ENCODE peak calls at places on chromosomes 4 and X, in seven cellular contexts. One of them, this sample, is unnamed.

GRCh38 chr4:2624782-2625548 is 88.5 kb downstream of the FAM193A start:
- DNase-seq in tibial nerve: no peak
- DNase-seq in T-helper 22 cell: no peak
- DNase-seq in activated naive CD4-positive, alpha-beta T cell treated with Interleukin-2 at 50 U/mL for 16 hours: no peak
- DNase-seq in stimulated activated CD8-positive, alpha-beta memory T cell treated with anti-CD3 and anti-CD28 coated beads, Interleukin-2, amount 100 ng/mL, for 1 hour: no peak
- DNase-seq in BJ: no peak
- DNase-seq in endothelial cell: no peak
- DNase-seq in this sample: no peak

GRCh38 chrX:53831662-53832635 is 145.4 kb upstream of the HUWE1 start:
- DNase-seq in tibial nerve: no peak
- DNase-seq in T-helper 22 cell: no peak
- DNase-seq in activated naive CD4-positive, alpha-beta T cell treated with Interleukin-2 at 50 U/mL for 16 hours: peak; percentile 37
- DNase-seq in stimulated activated CD8-positive, alpha-beta memory T cell treated with anti-CD3 and anti-CD28 coated beads, Interleukin-2, amount 100 ng/mL, for 1 hour: no peak
- DNase-seq in BJ: no peak
- DNase-seq in endothelial cell: peak; percentile 42
- DNase-seq in this sample: peak; percentile 69

GRCh38 chr4:6749340-6750171 is 33.0 kb upstream of the KIAA0232 start:
- DNase-seq in tibial nerve: peak; percentile 76
- DNase-seq in T-helper 22 cell: no peak
- DNase-seq in activated naive CD4-positive, alpha-beta T cell treated with Interleukin-2 at 50 U/mL for 16 hours: no peak
- DNase-seq in stimulated activated CD8-positive, alpha-beta memory T cell treated with anti-CD3 and anti-CD28 coated beads, Interleukin-2, amount 100 ng/mL, for 1 hour: no peak
- DNase-seq in BJ: no peak
- DNase-seq in endothelial cell: no peak
- DNase-seq in this sample: no peak

GRCh38 chr4:109826719-109827118 is 1.1 kb upstream of the RRH start:
- DNase-seq in tibial nerve: no peak
- DNase-seq in T-helper 22 cell: no peak
- DNase-seq in activated naive CD4-positive, alpha-beta T cell treated with Interleukin-2 at 50 U/mL for 16 hours: no peak
- DNase-seq in stimulated activated CD8-positive, alpha-beta memory T cell treated with anti-CD3 and anti-CD28 coated beads, Interleukin-2, amount 100 ng/mL, for 1 hour: no peak
- DNase-seq in BJ: no peak
- DNase-seq in endothelial cell: no peak
- DNase-seq in this sample: peak; percentile 52

GRCh38 chr4:153589703-153590595 is 94.1 kb upstream of the TLR2 start:
- DNase-seq in tibial nerve: no peak
- DNase-seq in T-helper 22 cell: no peak
- DNase-seq in activated naive CD4-positive, alpha-beta T cell treated with Interleukin-2 at 50 U/mL for 16 hours: no peak
- DNase-seq in stimulated activated CD8-positive, alpha-beta memory T cell treated with anti-CD3 and anti-CD28 coated beads, Interleukin-2, amount 100 ng/mL, for 1 hour: no peak
- DNase-seq in BJ: no peak
- DNase-seq in endothelial cell: no peak
- DNase-seq in this sample: no peak

GRCh38 chrX:1595711-1596060 is 4.3 kb downstream of the AKAP17A start:
- DNase-seq in tibial nerve: no peak
- DNase-seq in T-helper 22 cell: no peak
- DNase-seq in activated naive CD4-positive, alpha-beta T cell treated with Interleukin-2 at 50 U/mL for 16 hours: no peak
- DNase-seq in stimulated activated CD8-positive, alpha-beta memory T cell treated with anti-CD3 and anti-CD28 coated beads, Interleukin-2, amount 100 ng/mL, for 1 hour: no peak
- DNase-seq in BJ: no peak
- DNase-seq in endothelial cell: no peak
- DNase-seq in this sample: no peak

GRCh38 chr4:112214397-112215264 is 17.0 kb upstream of the AP1AR start:
- DNase-seq in tibial nerve: no peak
- DNase-seq in T-helper 22 cell: no peak
- DNase-seq in activated naive CD4-positive, alpha-beta T cell treated with Interleukin-2 at 50 U/mL for 16 hours: no peak
- DNase-seq in stimulated activated CD8-positive, alpha-beta memory T cell treated with anti-CD3 and anti-CD28 coated beads, Interleukin-2, amount 100 ng/mL, for 1 hour: no peak
- DNase-seq in BJ: no peak
- DNase-seq in endothelial cell: no peak
- DNase-seq in this sample: peak; percentile 74

GRCh38 chr4:7876096-7876993 is 63.3 kb downstream of the AFAP1 start:
- DNase-seq in tibial nerve: no peak
- DNase-seq in T-helper 22 cell: no peak
- DNase-seq in activated naive CD4-positive, alpha-beta T cell treated with Interleukin-2 at 50 U/mL for 16 hours: peak; percentile 63
- DNase-seq in stimulated activated CD8-positive, alpha-beta memory T cell treated with anti-CD3 and anti-CD28 coated beads, Interleukin-2, amount 100 ng/mL, for 1 hour: peak; percentile 8
- DNase-seq in BJ: no peak
- DNase-seq in endothelial cell: peak; percentile 21
- DNase-seq in this sample: no peak

GRCh38 chr4:125434136-125434535 is 119.4 kb downstream of the FAT4 start:
- DNase-seq in tibial nerve: no peak
- DNase-seq in T-helper 22 cell: no peak
- DNase-seq in activated naive CD4-positive, alpha-beta T cell treated with Interleukin-2 at 50 U/mL for 16 hours: no peak
- DNase-seq in stimulated activated CD8-positive, alpha-beta memory T cell treated with anti-CD3 and anti-CD28 coated beads, Interleukin-2, amount 100 ng/mL, for 1 hour: no peak
- DNase-seq in BJ: peak; percentile 13
- DNase-seq in endothelial cell: no peak
- DNase-seq in this sample: no peak

GRCh38 chr4:41693629-41694028 is 54.9 kb downstream of the PHOX2B start:
- DNase-seq in tibial nerve: no peak
- DNase-seq in T-helper 22 cell: no peak
- DNase-seq in activated naive CD4-positive, alpha-beta T cell treated with Interleukin-2 at 50 U/mL for 16 hours: no peak
- DNase-seq in stimulated activated CD8-positive, alpha-beta memory T cell treated with anti-CD3 and anti-CD28 coated beads, Interleukin-2, amount 100 ng/mL, for 1 hour: no peak
- DNase-seq in BJ: no peak
- DNase-seq in endothelial cell: no peak
- DNase-seq in this sample: peak; percentile 53

GRCh38 chr4:185602397-185602796 is 67.1 kb upstream of the PDLIM3 start:
- DNase-seq in tibial nerve: no peak
- DNase-seq in T-helper 22 cell: no peak
- DNase-seq in activated naive CD4-positive, alpha-beta T cell treated with Interleukin-2 at 50 U/mL for 16 hours: no peak
- DNase-seq in stimulated activated CD8-positive, alpha-beta memory T cell treated with anti-CD3 and anti-CD28 coated beads, Interleukin-2, amount 100 ng/mL, for 1 hour: no peak
- DNase-seq in BJ: no peak
- DNase-seq in endothelial cell: no peak
- DNase-seq in this sample: no peak

GRCh38 chr4:76251448-76252270 is at the start of gene FAM47E:
- DNase-seq in tibial nerve: no peak
- DNase-seq in T-helper 22 cell: no peak
- DNase-seq in activated naive CD4-positive, alpha-beta T cell treated with Interleukin-2 at 50 U/mL for 16 hours: peak; percentile 31
- DNase-seq in stimulated activated CD8-positive, alpha-beta memory T cell treated with anti-CD3 and anti-CD28 coated beads, Interleukin-2, amount 100 ng/mL, for 1 hour: no peak
- DNase-seq in BJ: no peak
- DNase-seq in endothelial cell: peak; percentile 87
- DNase-seq in this sample: peak; percentile 33

GRCh38 chr4:89249716-89250361 is 57.8 kb downstream of the GPRIN3 start:
- DNase-seq in tibial nerve: no peak
- DNase-seq in T-helper 22 cell: no peak
- DNase-seq in activated naive CD4-positive, alpha-beta T cell treated with Interleukin-2 at 50 U/mL for 16 hours: no peak
- DNase-seq in stimulated activated CD8-positive, alpha-beta memory T cell treated with anti-CD3 and anti-CD28 coated beads, Interleukin-2, amount 100 ng/mL, for 1 hour: no peak
- DNase-seq in BJ: no peak
- DNase-seq in endothelial cell: no peak
- DNase-seq in this sample: no peak

GRCh38 chr4:41550308-41550707 is 12.4 kb downstream of the LIMCH1 start:
- DNase-seq in tibial nerve: no peak
- DNase-seq in T-helper 22 cell: no peak
- DNase-seq in activated naive CD4-positive, alpha-beta T cell treated with Interleukin-2 at 50 U/mL for 16 hours: no peak
- DNase-seq in stimulated activated CD8-positive, alpha-beta memory T cell treated with anti-CD3 and anti-CD28 coated beads, Interleukin-2, amount 100 ng/mL, for 1 hour: no peak
- DNase-seq in BJ: no peak
- DNase-seq in endothelial cell: no peak
- DNase-seq in this sample: no peak

This sample was measured in OCI-M1.